ENCODE peak calls at places on chromosomes 1 and 21, in four cellular contexts. One of them, this sample, is unnamed.

GRCh38 chr1:19115082-19115808 is 94.8 kb downstream of the UBR4 start:
- DNase-seq in hepatocyte: no peak
- DNase-seq in CD4-positive, alpha-beta T cell: no peak
- DNase-seq in dorsolateral prefrontal cortex: no peak
- DNase-seq in this sample: no peak

GRCh38 chr1:232218955-232219865 is 410.7 kb downstream of the SIPA1L2 start:
- DNase-seq in hepatocyte: no peak
- DNase-seq in CD4-positive, alpha-beta T cell: no peak
- DNase-seq in dorsolateral prefrontal cortex: no peak
- DNase-seq in this sample: no peak

GRCh38 chr1:172883844-172884243 is 166.9 kb downstream of the TNFSF18 start:
- DNase-seq in hepatocyte: no peak
- DNase-seq in CD4-positive, alpha-beta T cell: no peak
- DNase-seq in dorsolateral prefrontal cortex: no peak
- DNase-seq in this sample: no peak

GRCh38 chr1:245051349-245052221 is 103.2 kb upstream of the KIF26B start:
- DNase-seq in hepatocyte: peak
- DNase-seq in CD4-positive, alpha-beta T cell: no peak
- DNase-seq in dorsolateral prefrontal cortex: no peak
- DNase-seq in this sample: no peak

GRCh38 chr1:101664726-101665125 is 332.0 kb downstream of the OLFM3 start:
- DNase-seq in hepatocyte: peak
- DNase-seq in CD4-positive, alpha-beta T cell: no peak
- DNase-seq in dorsolateral prefrontal cortex: no peak
- DNase-seq in this sample: no peak

GRCh38 chr1:102937401-102937800 is 170.9 kb downstream of the COL11A1 start:
- DNase-seq in hepatocyte: no peak
- DNase-seq in CD4-positive, alpha-beta T cell: no peak
- DNase-seq in dorsolateral prefrontal cortex: no peak
- DNase-seq in this sample: no peak

GRCh38 chr1:7827134-7827955 is 25.5 kb downstream of the UTS2 start:
- DNase-seq in hepatocyte: no peak
- DNase-seq in CD4-positive, alpha-beta T cell: peak
- DNase-seq in dorsolateral prefrontal cortex: no peak
- DNase-seq in this sample: no peak

GRCh38 chr1:225890346-225891228 is 1.6 kb upstream of the LEFTY1 start:
- DNase-seq in hepatocyte: no peak
- DNase-seq in CD4-positive, alpha-beta T cell: no peak
- DNase-seq in dorsolateral prefrontal cortex: no peak
- DNase-seq in this sample: no peak

GRCh38 chr1:10475510-10475909 is 760 bp downstream of the PEX14 start:
- DNase-seq in hepatocyte: peak
- DNase-seq in CD4-positive, alpha-beta T cell: no peak
- DNase-seq in dorsolateral prefrontal cortex: no peak
- DNase-seq in this sample: no peak

GRCh38 chr1:243595527-243596206 is 254.4 kb downstream of the AKT3 start:
- DNase-seq in hepatocyte: no peak
- DNase-seq in CD4-positive, alpha-beta T cell: no peak
- DNase-seq in dorsolateral prefrontal cortex: no peak
- DNase-seq in this sample: peak

GRCh38 chr21:34363733-34364132 is at the start of gene KCNE2:
- DNase-seq in hepatocyte: no peak
- DNase-seq in CD4-positive, alpha-beta T cell: no peak
- DNase-seq in dorsolateral prefrontal cortex: no peak
- DNase-seq in this sample: no peak

GRCh38 chr1:36222481-36223372 is 1.5 kb upstream of the THRAP3 start:
- DNase-seq in hepatocyte: no peak
- DNase-seq in CD4-positive, alpha-beta T cell: no peak
- DNase-seq in dorsolateral prefrontal cortex: no peak
- DNase-seq in this sample: no peak

GRCh38 chr21:31284797-31285397 is 59.2 kb downstream of the TIAM1 start:
- DNase-seq in hepatocyte: no peak
- DNase-seq in CD4-positive, alpha-beta T cell: no peak
- DNase-seq in dorsolateral prefrontal cortex: no peak
- DNase-seq in this sample: peak

GRCh38 chr1:92886886-92887419 is 55.1 kb downstream of the RPL5 start:
- DNase-seq in hepatocyte: peak
- DNase-seq in CD4-positive, alpha-beta T cell: no peak
- DNase-seq in dorsolateral prefrontal cortex: no peak
- DNase-seq in this sample: no peak

GRCh38 chr21:44589586-44590305 is 2.6 kb downstream of the KRTAP10-6 start:
- DNase-seq in hepatocyte: no peak
- DNase-seq in CD4-positive, alpha-beta T cell: no peak
- DNase-seq in dorsolateral prefrontal cortex: no peak
- DNase-seq in this sample: no peak

GRCh38 chr21:42614811-42615342 is 38.5 kb upstream of the PDE9A start:
- DNase-seq in hepatocyte: peak
- DNase-seq in CD4-positive, alpha-beta T cell: peak
- DNase-seq in dorsolateral prefrontal cortex: no peak
- DNase-seq in this sample: peak

GRCh38 chr1:68301538-68301937 is 69.2 kb upstream of the WLS start:
- DNase-seq in hepatocyte: no peak
- DNase-seq in CD4-positive, alpha-beta T cell: no peak
- DNase-seq in dorsolateral prefrontal cortex: no peak
- DNase-seq in this sample: no peak

GRCh38 chr1:23916209-23917131 is 3.3 kb upstream of the CNR2 start:
- DNase-seq in hepatocyte: peak
- DNase-seq in CD4-positive, alpha-beta T cell: peak
- DNase-seq in dorsolateral prefrontal cortex: peak
- DNase-seq in this sample: peak

GRCh38 chr21:39048574-39048973 is 134.7 kb downstream of the PSMG1 start:
- DNase-seq in hepatocyte: no peak
- DNase-seq in CD4-positive, alpha-beta T cell: no peak
- DNase-seq in dorsolateral prefrontal cortex: no peak
- DNase-seq in this sample: peak

GRCh38 chr1:35656863-35657232 is 15.5 kb upstream of the PSMB2 start:
- DNase-seq in hepatocyte: no peak
- DNase-seq in CD4-positive, alpha-beta T cell: no peak
- DNase-seq in dorsolateral prefrontal cortex: no peak
- DNase-seq in this sample: no peak

GRCh38 chr1:248850124-248850523 is 8.8 kb downstream of the ZNF692 start:
- DNase-seq in hepatocyte: no peak
- DNase-seq in CD4-positive, alpha-beta T cell: no peak
- DNase-seq in dorsolateral prefrontal cortex: no peak
- DNase-seq in this sample: no peak

GRCh38 chr1:174301295-174302077 is 142.2 kb downstream of the RABGAP1L start:
- DNase-seq in hepatocyte: no peak
- DNase-seq in CD4-positive, alpha-beta T cell: no peak
- DNase-seq in dorsolateral prefrontal cortex: no peak
- DNase-seq in this sample: no peak

DNA sequence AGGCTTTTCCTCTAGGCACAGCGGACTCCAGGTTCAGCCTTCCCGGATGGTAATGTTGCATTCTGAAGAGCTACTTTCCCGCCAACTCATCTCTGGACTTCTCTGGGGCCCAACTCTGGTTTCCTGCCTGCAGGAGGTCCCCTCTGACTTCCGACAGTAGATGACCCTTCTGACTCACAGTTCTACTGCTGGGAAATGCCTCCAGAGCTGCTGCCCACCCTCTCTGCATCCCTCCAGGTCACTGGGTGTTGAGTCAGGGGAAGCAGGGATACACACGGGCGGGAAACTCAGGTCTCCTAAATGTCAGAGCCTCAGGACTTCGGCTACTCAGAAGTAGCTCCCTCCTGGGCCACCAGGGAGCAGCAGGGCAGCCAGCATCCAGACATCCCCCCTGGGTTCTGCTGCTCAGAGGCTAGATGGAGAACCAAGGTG is 2.1 kb upstream of the KIF21B start:
- DNase-seq in hepatocyte: no peak
- DNase-seq in CD4-positive, alpha-beta T cell: no peak
- DNase-seq in dorsolateral prefrontal cortex: no peak
- DNase-seq in this sample: no peak
- TF ChIP-seq CTCF in hepatocyte: peak
- TF ChIP-seq CTCF in CD4-positive, alpha-beta T cell: no peak
- TF ChIP-seq CTCF in dorsolateral prefrontal cortex: no peak
- TF ChIP-seq CTCF in this sample: no peak

GRCh38 chr1:181150842-181151241 is 62.3 kb downstream of the IER5 start:
- DNase-seq in hepatocyte: no peak
- DNase-seq in CD4-positive, alpha-beta T cell: no peak
- DNase-seq in dorsolateral prefrontal cortex: no peak
- DNase-seq in this sample: no peak
- H3K27ac ChIP-seq in hepatocyte: no peak
- H3K27ac ChIP-seq in CD4-positive, alpha-beta T cell: no peak
- H3K27ac ChIP-seq in dorsolateral prefrontal cortex: peak
- H3K27ac ChIP-seq in this sample: no peak

DNA sequence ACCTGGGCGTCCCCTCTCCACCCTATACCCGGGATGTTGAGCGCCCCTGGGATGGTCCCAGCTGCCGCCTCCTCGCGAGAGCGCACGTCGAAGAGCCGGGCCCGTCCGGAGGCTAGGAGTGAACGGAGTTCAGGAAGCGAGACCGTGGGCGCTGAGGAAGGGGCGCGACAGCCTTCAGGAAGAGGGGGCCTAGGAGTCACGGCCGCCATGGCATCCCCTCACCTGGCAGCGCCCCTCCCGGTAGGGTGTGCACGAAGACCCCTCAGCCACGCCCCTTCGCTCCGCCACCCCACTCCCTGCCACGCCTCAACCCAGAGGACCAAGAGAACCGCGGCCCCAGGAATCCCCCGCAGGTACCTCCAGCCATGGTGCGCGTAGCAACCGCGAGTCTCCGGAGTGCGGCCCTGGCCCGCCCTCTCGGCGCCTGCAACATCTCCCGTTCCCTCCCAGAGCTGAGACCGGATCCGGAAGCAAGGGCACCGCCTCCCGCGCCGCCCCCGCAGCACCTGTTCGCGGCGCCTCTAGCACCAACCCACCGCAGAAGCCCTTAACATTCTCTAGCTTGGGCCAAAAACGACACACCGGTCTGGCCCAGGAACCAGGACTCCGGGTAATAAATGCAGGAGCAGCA is at the start of gene TSTD1:
- DNase-seq in hepatocyte: peak
- DNase-seq in CD4-positive, alpha-beta T cell: peak
- DNase-seq in dorsolateral prefrontal cortex: peak
- DNase-seq in this sample: peak
- TF ChIP-seq CTCF in hepatocyte: no peak
- TF ChIP-seq CTCF in CD4-positive, alpha-beta T cell: no peak
- TF ChIP-seq CTCF in dorsolateral prefrontal cortex: no peak
- TF ChIP-seq CTCF in this sample: no peak

GRCh38 chr1:118113261-118113660 is 71.8 kb downstream of the SPAG17 start:
- DNase-seq in hepatocyte: no peak
- DNase-seq in CD4-positive, alpha-beta T cell: no peak
- DNase-seq in dorsolateral prefrontal cortex: no peak
- DNase-seq in this sample: peak
- H3K27ac ChIP-seq in hepatocyte: no peak
- H3K27ac ChIP-seq in CD4-positive, alpha-beta T cell: no peak
- H3K27ac ChIP-seq in dorsolateral prefrontal cortex: no peak
- H3K27ac ChIP-seq in this sample: no peak

GRCh38 chr1:219990782-219991510 is 55.4 kb downstream of the EPRS1 start:
- DNase-seq in hepatocyte: peak
- DNase-seq in CD4-positive, alpha-beta T cell: no peak
- DNase-seq in dorsolateral prefrontal cortex: no peak
- DNase-seq in this sample: peak
- TF ChIP-seq CTCF in hepatocyte: peak
- TF ChIP-seq CTCF in CD4-positive, alpha-beta T cell: peak
- TF ChIP-seq CTCF in dorsolateral prefrontal cortex: peak
- TF ChIP-seq CTCF in this sample: peak

DNA sequence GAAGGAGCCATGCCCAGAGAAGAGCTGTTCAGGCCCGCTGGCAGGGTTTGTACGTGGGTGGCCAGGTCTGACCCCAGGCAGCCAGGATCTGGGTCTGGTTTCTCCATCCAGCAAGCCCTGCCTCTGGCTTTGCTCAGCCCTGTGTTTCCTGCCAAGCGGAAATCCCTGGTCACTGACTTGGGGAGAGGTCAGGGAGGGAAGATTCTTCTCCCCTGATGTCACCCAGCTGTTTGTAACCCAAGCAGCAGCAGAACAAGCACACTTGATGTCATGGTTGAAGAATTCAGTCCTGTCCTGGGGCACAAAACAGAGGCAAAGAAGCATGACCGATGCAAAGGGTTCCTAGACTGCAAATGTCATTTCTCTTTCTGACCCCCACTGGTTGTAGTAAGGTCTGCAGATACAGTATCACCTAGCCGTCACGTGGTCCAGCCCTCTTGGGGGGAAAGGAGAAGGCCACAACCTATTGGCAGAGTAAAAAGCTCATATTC is 121.0 kb downstream of the SYT2 start:
- DNase-seq in hepatocyte: peak
- DNase-seq in CD4-positive, alpha-beta T cell: no peak
- DNase-seq in dorsolateral prefrontal cortex: no peak
- DNase-seq in this sample: peak
- H3K27ac ChIP-seq in hepatocyte: peak
- H3K27ac ChIP-seq in CD4-positive, alpha-beta T cell: no peak
- H3K27ac ChIP-seq in dorsolateral prefrontal cortex: peak
- H3K27ac ChIP-seq in this sample: peak

DNA sequence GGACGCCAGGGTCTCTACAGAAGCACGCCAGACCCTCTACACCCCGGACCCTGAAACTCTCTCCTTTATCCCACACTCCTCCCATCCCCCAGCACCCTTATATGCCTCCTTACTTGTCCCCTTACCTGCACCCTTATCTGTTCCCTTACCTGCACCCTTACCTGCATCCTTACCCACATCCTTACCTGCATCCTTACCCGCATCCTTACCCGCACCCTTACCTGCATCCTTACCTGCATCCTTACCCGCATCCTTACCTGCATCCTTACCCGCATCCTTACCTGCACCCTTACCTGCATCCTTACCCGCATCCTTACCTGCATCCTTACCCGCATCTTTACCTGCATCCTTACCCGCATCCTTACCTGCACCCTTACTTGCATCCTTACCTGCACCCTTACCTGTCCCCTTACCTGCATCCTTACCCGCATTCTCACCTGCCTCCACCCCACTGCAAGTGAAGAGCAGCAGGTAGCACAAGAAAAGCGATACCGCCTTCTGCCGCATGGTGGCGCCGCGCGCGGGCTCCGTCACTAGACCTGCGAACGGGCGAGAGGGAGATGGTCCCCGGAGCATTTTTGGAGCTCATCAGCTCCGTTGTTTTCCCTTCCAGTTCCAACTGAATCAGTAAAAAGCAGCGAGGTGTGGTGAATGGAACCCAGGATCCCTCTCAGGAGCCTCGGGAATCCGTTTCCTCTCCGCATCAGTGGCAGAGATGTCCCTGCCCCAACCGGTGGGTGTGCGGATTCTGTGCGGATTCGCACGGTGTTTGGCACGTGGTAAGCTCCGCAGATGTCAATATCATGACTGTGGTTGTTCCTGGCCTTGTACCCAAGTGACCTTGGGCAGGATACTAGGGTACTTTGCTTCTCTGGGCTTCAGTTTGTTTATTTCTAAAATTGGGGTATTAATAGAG is 2.9 kb downstream of the IFI6 start:
- DNase-seq in hepatocyte: peak
- DNase-seq in CD4-positive, alpha-beta T cell: peak
- DNase-seq in dorsolateral prefrontal cortex: peak
- DNase-seq in this sample: peak
- TF ChIP-seq CTCF in hepatocyte: peak
- TF ChIP-seq CTCF in CD4-positive, alpha-beta T cell: peak
- TF ChIP-seq CTCF in dorsolateral prefrontal cortex: peak
- TF ChIP-seq CTCF in this sample: peak